ENCODE peak calls at places on chromosome 13, in four cellular contexts. A is NB4, P is stomach, Q is tibial nerve. L is an unnamed sample.
A peak's percentile ranks its signal among the peaks of the same experiment; 100 is the strongest.

GRCh38 chr13:41454170-41454569 is 3.2 kb upstream of the RGCC start:
- DNase-seq in A (no peak), P (no peak), Q (no peak), L (no peak)

GRCh38 chr13:79480954-79481684 is at the start of gene NDFIP2:
- DNase-seq in A (peak; percentile 94), P (peak; percentile 89), Q (peak; percentile 54), L (peak; percentile 89)

GRCh38 chr13:40440990-40441820 is 225.2 kb downstream of the FOXO1 start:
- DNase-seq in A (no peak), P (peak; percentile 88), Q (peak; percentile 86), L (no peak)

GRCh38 chr13:98471895-98472294 is 105.0 kb downstream of the STK24 start:
- DNase-seq in A (no peak), P (peak; percentile 66), Q (no peak), L (no peak)

GRCh38 chr13:112245179-112245724 is 130.9 kb upstream of the SPACA7 start:
- DNase-seq in A (no peak), P (no peak), Q (no peak), L (peak; percentile 4)

GRCh38 chr13:31923134-31923763 is 108.3 kb upstream of the FRY start:
- DNase-seq in A (no peak), P (no peak), Q (no peak), L (no peak)

GRCh38 chr13:101570410-101570809 is 117.9 kb downstream of the ITGBL1 start:
- DNase-seq in A (no peak), P (no peak), Q (no peak), L (no peak)

GRCh38 chr13:99196466-99197256 is 4.0 kb upstream of the UBAC2 start:
- DNase-seq in A (peak; percentile 36), P (no peak), Q (no peak), L (peak; percentile 41)

GRCh38 chr13:78998736-78999135 is 339.8 kb upstream of the OBI1 start:
- DNase-seq in A (peak; percentile 54), P (no peak), Q (no peak), L (no peak)

GRCh38 chr13:30616927-30617314 is 799 bp upstream of the USPL1 start:
- DNase-seq in A (peak; percentile 90), P (peak; percentile 65), Q (peak; percentile 86), L (peak; percentile 92)
- TF ChIP-seq POLR2A in A (no peak), P (no peak), Q (peak; percentile 70), L (no peak)

GRCh38 chr13:114026128-114026880 is 52.4 kb upstream of the C13orf46 start:
- DNase-seq in A (no peak), P (no peak), Q (no peak), L (no peak)
- TF ChIP-seq POLR2A in A (no peak), P (no peak), Q (no peak), L (no peak)

DNA sequence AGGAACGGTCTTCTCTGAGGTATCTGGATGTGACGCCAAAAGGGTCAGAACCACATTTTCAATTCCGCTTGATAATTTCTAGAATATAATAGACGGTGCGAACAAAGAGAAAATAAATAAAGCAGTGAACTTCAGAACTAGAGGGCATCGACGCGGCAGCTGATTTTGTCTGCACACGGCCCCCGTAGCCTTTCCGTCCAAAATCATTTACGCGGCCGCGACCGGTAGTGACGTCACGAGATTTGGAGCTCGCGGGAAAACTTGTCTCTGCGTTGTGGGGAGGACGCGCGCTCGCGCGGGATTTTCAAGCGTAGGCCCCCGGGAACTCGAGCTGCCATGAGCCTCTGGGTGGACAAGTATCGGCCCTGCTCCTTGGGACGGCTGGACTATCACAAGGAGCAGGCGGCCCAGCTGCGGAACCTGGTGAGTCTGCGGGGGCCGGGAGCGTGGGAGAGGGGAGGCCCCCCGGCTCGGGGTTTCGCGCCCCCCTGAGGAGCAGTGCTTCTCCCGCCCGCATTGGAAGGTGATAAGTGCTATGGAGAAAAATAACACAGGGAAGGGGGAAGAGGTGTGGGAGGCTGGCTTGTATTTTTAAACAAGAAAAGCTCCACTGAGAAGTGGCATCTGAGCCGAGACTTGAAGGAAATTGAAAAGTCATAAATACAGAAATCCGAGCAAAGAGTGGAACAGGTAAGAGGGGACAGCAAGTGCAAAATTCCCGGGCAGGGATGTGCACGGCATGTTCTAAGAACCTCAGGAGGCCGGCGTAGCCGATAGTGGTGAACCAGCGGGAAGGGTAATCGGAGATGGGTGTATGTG is at the start of gene RFC3:
- DNase-seq in A (peak; percentile 97), P (peak; percentile 92), Q (peak; percentile 91), L (peak; percentile 96)
- TF ChIP-seq POLR2A in A (peak; percentile 96), P (no peak), Q (peak; percentile 35), L (peak; percentile 76)

GRCh38 chr13:21608961-21609360 is 5.0 kb upstream of the MICU2 start:
- DNase-seq in A (peak; percentile 43), P (no peak), Q (no peak), L (no peak)

GRCh38 chr13:21606251-21606650 is 2.3 kb upstream of the MICU2 start:
- DNase-seq in A (no peak), P (no peak), Q (no peak), L (no peak)

GRCh38 chr13:21606781-21607180 is 2.8 kb upstream of the MICU2 start:
- DNase-seq in A (no peak), P (no peak), Q (no peak), L (no peak)

GRCh38 chr13:21603531-21604448 is at the start of gene MICU2:
- DNase-seq in A (peak; percentile 98), P (peak; percentile 95), Q (peak; percentile 83), L (peak; percentile 97)
- TF ChIP-seq POLR2A in A (peak; percentile 96), P (no peak), Q (peak; percentile 92), L (peak; percentile 99)

GRCh38 chr13:23560571-23561089 is 9.6 kb upstream of the TNFRSF19 start:
- DNase-seq in A (no peak), P (no peak), Q (no peak), L (no peak)
- TF ChIP-seq POLR2A in A (no peak), P (no peak), Q (no peak), L (no peak)

GRCh38 chr13:110841406-110841805 is 73.5 kb downstream of the ANKRD10 start:
- DNase-seq in A (no peak), P (no peak), Q (no peak), L (no peak)

GRCh38 chr13:110841846-110842245 is 73.0 kb downstream of the ANKRD10 start:
- DNase-seq in A (no peak), P (no peak), Q (no peak), L (no peak)

GRCh38 chr13:110850840-110851239 is 64.0 kb downstream of the ANKRD10 start:
- DNase-seq in A (no peak), P (no peak), Q (no peak), L (no peak)

GRCh38 chr13:110850006-110850405 is 64.9 kb downstream of the ANKRD10 start:
- DNase-seq in A (no peak), P (no peak), Q (no peak), L (no peak)

DNA sequence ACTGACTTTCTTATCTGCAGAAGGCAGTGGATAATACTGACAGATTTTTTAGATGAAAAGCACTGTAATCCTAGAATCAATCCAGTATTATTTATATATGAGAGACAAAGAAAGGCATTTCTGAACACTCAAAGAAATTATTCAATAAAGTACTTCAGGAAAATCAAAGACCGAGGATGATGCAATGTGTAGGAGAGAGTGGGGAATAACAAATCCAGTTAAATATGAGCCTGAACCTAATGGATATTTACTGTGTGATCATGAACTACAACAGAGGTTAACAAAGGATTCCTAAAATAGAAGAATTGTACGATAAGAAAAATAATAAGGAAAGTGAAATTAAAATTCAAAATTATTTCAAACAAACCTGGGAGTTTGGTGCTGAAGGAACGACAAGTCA is 69.3 kb downstream of the ANKRD10 start:
- DNase-seq in A (no peak), P (no peak), Q (no peak), L (no peak)
- TF ChIP-seq POLR2A in A (no peak), P (no peak), Q (no peak), L (no peak)

L was measured in erythroblast.